ENCODE peak calls at places on chromosome 20, in four cellular contexts. B is GM12878, J is HepG2, H is K562. W is an unnamed sample.

GRCh38 chr20:55685848-55686247 is 319.5 kb downstream of the CBLN4 start:
- DNase-seq in J (no peak), H (no peak), B (no peak), W (no peak)

GRCh38 chr20:32522775-32523612 is 62.1 kb downstream of the NOL4L start:
- DNase-seq in B (no peak), H (no peak), J (peak), W (no peak)

GRCh38 chr20:4898282-4898681 is 103.0 kb downstream of the SLC23A2 start:
- DNase-seq in J (no peak), B (no peak), H (no peak), W (no peak)

GRCh38 chr20:24451992-24452391 is 17.4 kb upstream of the SYNDIG1 start:
- DNase-seq in J (no peak), H (no peak), B (no peak), W (no peak)

GRCh38 chr20:25324412-25324811 is 66.2 kb downstream of the ABHD12 start:
- DNase-seq in H (no peak), J (no peak), B (no peak), W (no peak)

GRCh38 chr20:14142964-14143627 is 147.8 kb downstream of the MACROD2 start:
- DNase-seq in H (no peak), B (no peak), J (no peak), W (no peak)

GRCh38 chr20:51899674-51900073 is 97.4 kb upstream of the SALL4 start:
- DNase-seq in B (no peak), H (peak), J (peak), W (no peak)

GRCh38 chr20:51128198-51128597 is 105.3 kb upstream of the KCNG1 start:
- DNase-seq in J (no peak), B (no peak), H (no peak), W (no peak)

GRCh38 chr20:53706008-53706481 is 112.4 kb upstream of the ZNF217 start:
- DNase-seq in H (no peak), J (no peak), B (no peak), W (no peak)

GRCh38 chr20:62822788-62823651 is 6.2 kb downstream of the COL9A3 start:
- DNase-seq in H (peak), J (peak), B (no peak), W (peak)

GRCh38 chr20:9989066-9989724 is 45.6 kb upstream of the ANKEF1 start:
- DNase-seq in B (no peak), H (no peak), J (no peak), W (no peak)

GRCh38 chr20:12984863-12985262 is 23.9 kb upstream of the SPTLC3 start:
- DNase-seq in J (no peak), H (no peak), B (no peak), W (no peak)

GRCh38 chr20:34582911-34583310 is 24.4 kb downstream of the MAP1LC3A start:
- DNase-seq in B (no peak), H (no peak), J (peak), W (no peak)

GRCh38 chr20:50245561-50246366 is 55.1 kb downstream of the CEBPB start:
- DNase-seq in H (no peak), B (no peak), J (no peak), W (no peak)

GRCh38 chr20:19654906-19655305 is 103.2 kb upstream of the RIN2 start:
- DNase-seq in J (no peak), B (no peak), H (no peak), W (no peak)

GRCh38 chr20:19660808-19661378 is 97.2 kb upstream of the RIN2 start:
- DNase-seq in J (peak), H (no peak), B (no peak), W (no peak)

GRCh38 chr20:19659468-19659867 is 98.6 kb upstream of the RIN2 start:
- DNase-seq in H (no peak), B (no peak), J (no peak), W (no peak)

GRCh38 chr20:19661717-19662637 is 96.1 kb upstream of the RIN2 start:
- DNase-seq in J (peak), B (no peak), H (peak), W (peak)

DNA sequence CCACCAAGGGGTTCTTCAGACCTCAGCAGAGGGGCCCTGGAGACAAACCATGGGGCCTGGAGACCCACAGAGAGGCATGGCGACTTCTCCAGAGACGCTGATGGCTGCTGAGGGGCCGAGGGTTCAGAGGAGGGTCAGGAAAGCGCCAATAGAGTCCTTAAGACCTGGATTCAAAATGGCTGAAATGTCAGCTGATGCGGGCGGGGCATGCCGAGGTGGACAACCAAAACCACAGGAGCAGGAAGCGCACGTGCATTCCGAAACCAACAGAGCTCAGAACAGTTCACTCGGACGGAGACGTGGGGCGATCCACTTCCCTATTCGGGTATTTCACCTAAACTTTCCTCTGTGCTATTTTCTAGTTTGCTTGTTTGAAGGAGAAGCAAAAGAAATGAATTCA is 99.9 kb upstream of the RIN2 start:
- DNase-seq in B (peak), H (no peak), J (no peak), W (no peak)
- TF ChIP-seq FOXM1 in B (no peak), H (no peak), J (no peak), W (no peak)

GRCh38 chr20:46689082-46689753 is at the start of gene TP53RK:
- DNase-seq in J (peak), H (peak), B (peak), W (peak)

GRCh38 chr20:46689754-46690085 is 476 bp upstream of the TP53RK start:
- DNase-seq in H (no peak), J (no peak), B (no peak), W (no peak)

GRCh38 chr20:46690219-46691111 is 1.2 kb upstream of the TP53RK start:
- DNase-seq in H (no peak), J (no peak), B (no peak), W (no peak)

GRCh38 chr20:46683939-46684750 is 5.1 kb downstream of the TP53RK start:
- DNase-seq in B (no peak), J (no peak), H (peak), W (peak)

DNA sequence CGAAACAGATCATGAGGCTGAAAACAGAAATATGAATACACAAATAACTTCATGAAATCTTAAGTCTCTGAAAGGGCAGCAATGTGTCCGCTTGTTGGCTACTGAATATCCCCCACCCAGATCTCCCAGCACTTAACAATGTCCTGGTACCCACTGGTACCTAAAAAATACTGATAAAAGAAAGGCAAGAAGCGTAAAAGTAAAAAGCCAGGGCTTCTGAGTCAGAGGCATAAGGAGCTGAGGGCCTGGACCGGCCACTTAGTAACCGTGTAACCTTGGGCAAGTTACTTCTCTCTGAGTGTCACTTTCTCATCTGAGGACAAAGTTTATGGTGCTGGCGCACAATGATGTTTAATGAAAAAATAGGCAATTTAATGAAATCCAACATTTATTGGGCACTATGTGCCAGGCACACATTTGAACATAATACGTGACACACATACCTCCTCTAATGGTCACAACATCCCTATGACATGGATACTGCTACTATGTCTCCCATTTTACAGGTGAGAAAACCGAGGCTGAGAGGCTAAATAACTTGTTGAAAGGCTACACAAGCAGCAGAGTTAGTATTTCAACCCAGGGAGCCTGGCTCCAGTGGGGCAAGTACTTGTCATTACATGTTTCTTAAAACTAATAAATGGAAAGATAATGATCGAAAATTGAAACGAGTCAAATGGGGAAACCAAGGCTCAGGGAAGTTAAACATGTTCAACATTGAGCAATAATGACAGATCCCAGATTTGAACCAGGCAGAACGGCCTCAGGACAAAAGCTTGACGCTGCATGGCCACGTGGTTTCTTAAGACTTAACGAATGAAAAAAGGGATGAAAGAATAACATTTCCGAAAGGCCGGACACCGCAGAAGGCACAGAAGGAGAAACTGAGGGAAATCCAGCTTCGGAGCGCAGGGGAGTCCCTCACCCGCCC is 828 bp downstream of the TP53RK start:
- DNase-seq in H (no peak), B (no peak), J (no peak), W (no peak)
- TF ChIP-seq SP1 in H (peak), B (no peak), J (no peak), W (no peak)

GRCh38 chr20:6038256-6038655 is 15.6 kb downstream of the LRRN4 start:
- DNase-seq in J (no peak), H (no peak), B (no peak), W (no peak)

GRCh38 chr20:6037082-6037481 is 16.8 kb downstream of the LRRN4 start:
- DNase-seq in H (no peak), J (no peak), B (no peak), W (no peak)

GRCh38 chr20:6030453-6031080 is 23.3 kb downstream of the LRRN4 start:
- DNase-seq in H (no peak), B (no peak), J (no peak), W (no peak)

GRCh38 chr20:6036213-6036612 is 17.6 kb downstream of the LRRN4 start:
- DNase-seq in J (no peak), B (no peak), H (no peak), W (no peak)

DNA sequence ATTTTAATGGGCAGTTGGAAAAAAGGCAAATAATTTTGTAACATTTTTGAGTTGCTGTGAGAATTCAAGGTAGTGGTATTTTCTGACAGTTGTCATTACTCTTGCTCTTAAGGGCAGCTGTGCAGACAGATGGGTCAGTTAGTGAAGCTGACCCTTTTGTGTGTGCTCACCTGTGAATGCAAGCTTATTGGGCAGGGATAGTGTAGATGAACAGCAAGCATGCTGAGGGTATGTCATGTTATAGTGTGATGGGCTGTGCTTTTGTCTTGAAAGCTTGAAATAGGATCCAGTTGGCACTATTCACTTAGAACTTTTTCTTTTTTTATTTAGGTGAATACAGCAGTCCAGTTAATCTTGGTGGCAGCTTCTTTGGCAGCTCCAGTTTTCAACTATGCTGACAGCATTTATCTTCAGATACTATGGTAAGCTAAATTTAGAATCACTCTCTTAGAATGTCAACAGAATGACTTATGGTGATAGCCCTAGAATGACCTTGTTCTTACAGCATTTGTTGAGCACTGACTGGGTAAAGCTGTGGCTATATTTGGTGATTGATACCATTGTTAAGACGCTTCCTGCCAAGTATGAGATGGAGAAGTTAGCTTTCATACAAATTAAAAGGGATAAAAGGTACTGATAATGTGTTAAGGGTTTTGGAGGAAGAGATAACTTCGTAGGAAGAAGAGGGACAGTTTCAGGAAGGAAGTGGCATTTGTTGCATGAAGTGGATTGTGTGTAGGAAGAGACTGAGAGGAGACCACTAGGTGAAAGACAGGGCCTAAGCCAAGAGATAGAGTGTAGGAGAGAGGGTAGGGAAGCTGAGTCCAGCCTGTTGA is 19.5 kb downstream of the LRRN4 start:
- DNase-seq in J (no peak), B (no peak), H (peak), W (no peak)
- TF ChIP-seq FOXM1 in J (no peak), B (no peak), H (no peak), W (no peak)

DNA sequence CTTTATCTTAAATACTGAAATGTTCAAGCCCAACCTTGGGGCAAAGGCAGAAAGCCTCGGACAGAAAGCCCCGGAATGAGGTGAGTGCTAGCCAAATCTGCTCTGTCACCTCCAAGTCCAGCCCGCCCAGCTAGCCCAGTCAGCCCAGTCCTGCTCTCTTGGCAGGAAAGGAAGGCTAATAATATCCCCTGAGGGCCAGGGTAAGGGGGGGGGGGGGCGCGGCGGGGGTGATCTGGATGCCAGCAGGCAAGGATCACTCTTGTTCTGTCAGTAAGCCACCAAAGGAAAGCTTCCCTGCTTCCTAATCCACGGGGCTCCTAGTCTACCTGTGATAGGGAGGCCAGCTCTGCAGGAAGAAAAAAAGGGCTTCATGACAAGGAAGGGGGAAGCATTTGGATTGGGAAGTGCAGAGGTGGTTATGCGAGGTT is 1.1 kb downstream of the NDRG3 start:
- DNase-seq in H (peak), B (no peak), J (no peak), W (peak)
- TF ChIP-seq SP1 in H (no peak), B (no peak), J (no peak), W (no peak)

W was measured in HEK293T.